ENCODE peak calls at places on chromosomes 16 and 17, in five cellular contexts. G, F, C, L and B are unnamed samples. For H3K36me3, the result is how much of the 10 kb centered on the place peaks cover.

GRCh38 chr16:22321340-22322001 is 24.3 kb downstream of the POLR3E start:
- DNase-seq in C (peak), L (peak), G (peak), F (peak), B (peak)

GRCh38 chr16:3580686-3581085 is 3.5 kb upstream of the NLRC3 start:
- DNase-seq in G (no peak), C (no peak), L (no peak), F (no peak), B (no peak)

GRCh38 chr17:61638087-61638486 is 47.1 kb upstream of the NACA2 start:
- DNase-seq in F (no peak), G (no peak), C (no peak), L (no peak), B (no peak)

GRCh38 chr17:59846391-59847165 is 46.2 kb downstream of the TUBD1 start:
- DNase-seq in C (peak), F (peak), L (peak), G (no peak), B (peak)

GRCh38 chr17:77465358-77466041 is 324.7 kb downstream of the SEC14L1 start:
- DNase-seq in L (no peak), F (no peak), G (no peak), C (peak), B (no peak)

GRCh38 chr16:88467433-88468051 is 14.5 kb downstream of the ZFPM1 start:
- DNase-seq in F (no peak), L (no peak), G (no peak), C (no peak), B (no peak)

GRCh38 chr16:70437017-70437581 is 1.8 kb downstream of the ST3GAL2 start:
- DNase-seq in L (no peak), F (peak), C (no peak), G (peak), B (no peak)

GRCh38 chr16:3949946-3950342 is 69.4 kb upstream of the CREBBP start:
- DNase-seq in C (no peak), F (no peak), L (no peak), G (no peak), B (no peak)

GRCh38 chr16:81567987-81568748 is 123.6 kb downstream of the CMIP start:
- DNase-seq in G (no peak), C (peak), F (peak), L (peak), B (peak)

GRCh38 chr17:45973099-45973838 is 25.8 kb upstream of the STH start:
- DNase-seq in F (no peak), L (no peak), C (no peak), G (no peak), B (no peak)

GRCh38 chr16:72469932-72470331 is 298.0 kb upstream of the PMFBP1 start:
- DNase-seq in C (no peak), F (peak), L (no peak), G (no peak), B (no peak)

GRCh38 chr16:17358846-17359245 is 111.9 kb downstream of the XYLT1 start:
- DNase-seq in F (no peak), G (no peak), C (no peak), L (no peak), B (no peak)

GRCh38 chr17:28528329-28529011 is 22.3 kb downstream of the FOXN1 start:
- DNase-seq in F (no peak), G (no peak), C (no peak), L (no peak), B (no peak)

GRCh38 chr16:88323546-88324330 is 59.0 kb upstream of the ZNF469 start:
- DNase-seq in G (no peak), F (no peak), C (no peak), L (no peak), B (no peak)

GRCh38 chr17:80316431-80316830 is 55.8 kb downstream of the RNF213 start:
- DNase-seq in C (no peak), F (no peak), L (no peak), G (no peak), B (peak)

GRCh38 chr16:69852815-69853214 is 90.7 kb downstream of the WWP2 start:
- DNase-seq in G (no peak), F (no peak), L (no peak), C (no peak), B (no peak)

GRCh38 chr17:52885882-52886281 is 727.4 kb upstream of the CA10 start:
- DNase-seq in G (no peak), L (no peak), F (no peak), C (no peak), B (no peak)

GRCh38 chr17:42361781-42362186 is 26.5 kb downstream of the STAT3 start:
- DNase-seq in C (peak), G (no peak), L (no peak), F (peak), B (no peak)

GRCh38 chr17:2369551-2370210 is 31.2 kb downstream of the MNT start:
- DNase-seq in G (peak), C (no peak), L (no peak), F (no peak), B (peak)
- H3K4me3 ChIP-seq in G (no peak), C (no peak), L (no peak), F (no peak), B (no peak)

GRCh38 chr16:62261760-62262159 is 225.5 kb upstream of the CDH8 start:
- DNase-seq in G (no peak), F (no peak), L (no peak), C (no peak), B (no peak)
- H3K36me3 ChIP-seq in G (under half), F (under half), L (under half), C (under half), B (under half)

GRCh38 chr17:44969144-44969780 is 1.2 kb upstream of the C1QL1 start:
- DNase-seq in F (no peak), L (no peak), G (no peak), C (no peak), B (no peak)
- H3K4me3 ChIP-seq in F (no peak), L (no peak), G (peak), C (no peak), B (no peak)

DNA sequence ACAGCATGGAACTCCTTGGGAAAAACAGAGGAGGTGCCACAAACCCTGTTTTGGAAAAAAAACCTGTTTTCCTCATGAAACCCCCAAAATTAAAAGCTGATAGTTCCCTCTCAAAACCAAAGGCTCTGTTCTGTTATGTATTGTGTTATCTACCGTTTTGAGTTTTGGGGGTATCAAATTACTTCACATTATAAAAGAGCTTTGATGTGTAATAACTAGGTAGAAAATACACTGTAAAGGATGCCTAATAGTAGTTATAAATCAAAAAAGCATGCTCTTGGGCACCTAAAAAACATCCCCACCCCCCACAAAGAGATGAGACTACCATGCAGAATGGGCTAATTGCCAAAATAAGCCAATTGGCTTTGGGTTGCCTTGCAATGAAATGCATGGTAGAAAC is 30.8 kb downstream of the C16orf54 start:
- DNase-seq in F (no peak), G (no peak), C (no peak), L (no peak), B (no peak)
- H3K36me3 ChIP-seq in F (under half), G (under half), C (under half), L (under half), B (under half)

GRCh38 chr16:66658143-66658859 is 38.2 kb downstream of the CMTM4 start:
- DNase-seq in F (no peak), C (peak), L (no peak), G (no peak), B (no peak)

GRCh38 chr16:66658860-66659190 is 37.7 kb downstream of the CMTM4 start:
- DNase-seq in G (no peak), C (peak), F (no peak), L (no peak), B (no peak)

GRCh38 chr16:66660422-66661209 is 35.9 kb downstream of the CMTM4 start:
- DNase-seq in L (peak), G (peak), F (peak), C (peak), B (peak)

GRCh38 chr16:66661210-66661560 is 35.4 kb downstream of the CMTM4 start:
- DNase-seq in G (no peak), L (no peak), F (no peak), C (no peak), B (no peak)

DNA sequence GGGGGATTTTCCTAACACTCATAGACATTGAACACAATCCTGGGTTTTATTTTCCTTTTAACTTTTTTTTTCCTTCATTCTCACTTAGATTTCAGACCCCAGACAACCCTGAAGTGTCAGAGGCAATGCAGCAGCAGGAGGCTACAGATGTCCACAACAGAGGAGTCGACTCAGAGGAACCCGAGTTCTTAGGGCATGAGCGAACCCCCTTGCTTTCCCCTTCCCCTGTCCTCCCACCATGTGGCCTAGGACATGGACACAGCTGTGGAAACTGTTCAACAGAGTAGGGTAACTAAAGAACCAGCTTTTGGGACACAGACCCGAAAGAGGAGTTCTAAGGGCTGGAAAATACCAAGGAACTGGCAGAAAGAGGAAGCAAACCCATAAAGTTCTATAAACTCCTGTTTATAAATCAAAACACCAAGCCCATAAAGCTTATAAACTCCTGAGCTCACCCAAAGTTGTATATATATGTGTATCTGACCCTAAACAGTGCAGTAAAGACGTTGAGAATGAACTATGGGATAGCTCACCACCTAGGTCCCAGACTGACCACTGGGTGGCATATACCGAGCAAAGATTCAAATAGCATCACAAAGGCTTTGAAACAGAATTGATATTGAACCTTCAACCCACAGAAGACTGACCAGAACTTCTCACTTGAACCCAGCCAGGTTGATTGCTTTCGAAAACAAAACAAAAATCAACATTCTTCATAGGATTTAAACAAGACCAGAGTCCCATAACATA is 33.9 kb downstream of the CMTM4 start:
- DNase-seq in L (peak), G (peak), F (peak), C (no peak), B (no peak)
- H3K4me3 ChIP-seq in L (no peak), G (no peak), F (no peak), C (no peak), B (no peak)

GRCh38 chr16:8892101-8892575 is 10.0 kb downstream of the LITAFD start:
- DNase-seq in C (peak), G (no peak), L (no peak), F (no peak), B (peak)
- H3K36me3 ChIP-seq in C (half or more), G (under half), L (under half), F (half or more), B (under half)

GRCh38 chr17:7392696-7393612 is 1.4 kb downstream of the PLSCR3 start:
- DNase-seq in F (no peak), G (no peak), L (no peak), C (peak), B (peak)
- H3K4me3 ChIP-seq in F (no peak), G (peak), L (peak), C (no peak), B (no peak)

GRCh38 chr17:21003007-21003621 is 39.7 kb downstream of the USP22 start:
- DNase-seq in F (no peak), L (no peak), C (no peak), G (no peak), B (no peak)
- H3K36me3 ChIP-seq in F (half or more), L (under half), C (half or more), G (half or more), B (under half)

GRCh38 chr16:46621902-46622676 is 910 bp upstream of the SHCBP1 start:
- DNase-seq in L (no peak), C (no peak), F (no peak), G (no peak), B (no peak)
- H3K4me3 ChIP-seq in L (no peak), C (no peak), F (no peak), G (no peak), B (no peak)

DNA sequence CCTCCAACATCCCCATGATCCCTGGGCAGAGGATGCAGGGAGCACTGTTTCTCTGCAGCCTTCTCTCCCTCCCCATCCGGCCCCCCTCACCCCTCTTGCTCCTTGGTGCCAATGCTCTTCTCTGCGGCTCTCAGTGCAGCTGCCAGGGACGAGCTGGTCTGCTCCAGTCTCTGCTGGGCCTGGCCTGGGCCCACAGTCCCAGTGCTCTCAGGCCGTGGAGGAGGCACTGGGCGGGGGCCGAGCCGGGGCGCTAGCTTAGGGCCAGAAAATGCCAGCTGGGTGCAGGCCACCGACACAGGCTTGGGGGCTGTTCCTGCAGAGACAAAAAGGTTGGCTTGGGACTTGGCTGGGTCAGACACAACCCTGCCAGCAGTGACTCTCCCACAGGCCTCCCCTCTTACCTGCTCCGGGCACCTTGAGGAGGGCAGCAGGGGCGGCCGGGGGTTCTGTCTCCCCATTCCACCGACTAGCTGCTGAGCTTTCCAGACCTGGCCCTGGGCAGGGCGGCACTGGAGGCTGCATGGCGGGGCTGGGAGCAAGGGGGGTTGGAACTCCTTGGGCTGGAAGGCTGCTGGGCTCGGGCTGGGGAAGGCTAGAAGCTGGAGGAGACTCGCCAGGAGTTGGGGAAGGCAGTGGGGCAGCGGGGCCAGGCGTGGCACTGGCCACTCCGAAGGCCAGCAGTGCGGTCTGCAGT is 13.8 kb downstream of the CASKIN2 start:
- DNase-seq in L (no peak), G (no peak), F (no peak), C (no peak), B (no peak)
- H3K36me3 ChIP-seq in L (under half), G (under half), F (under half), C (half or more), B (under half)